ENCODE peak calls at places on chromosome 21, in five cellular contexts. I is HCT116, Z is neuronal stem cell, Q is astrocyte, E is neural progenitor cell. U is an unnamed sample. For H3K36me3, the result is how much of the 10 kb centered on the place peaks cover.

GRCh38 chr21:40615503-40616376 is 231.2 kb downstream of the DSCAM start:
- DNase-seq in I (no peak), Z (no peak), Q (peak), E (no peak), U (no peak)

GRCh38 chr21:31531967-31532366 is 127.5 kb upstream of the SOD1 start:
- DNase-seq in I (no peak), Z (no peak), Q (no peak), E (no peak), U (no peak)

GRCh38 chr21:43908167-43908566 is 43.1 kb downstream of the AGPAT3 start:
- DNase-seq in I (no peak), Z (no peak), Q (no peak), E (no peak), U (no peak)

GRCh38 chr21:41877901-41878830 is 978 bp downstream of the PRDM15 start:
- DNase-seq in I (no peak), Z (peak), Q (peak), E (no peak), U (peak)

GRCh38 chr21:15192243-15192642 is 127.4 kb upstream of the NRIP1 start:
- DNase-seq in I (no peak), Z (no peak), Q (no peak), E (no peak), U (no peak)

GRCh38 chr21:45157932-45158331 is 83.6 kb downstream of the ADARB1 start:
- DNase-seq in I (no peak), Z (no peak), Q (no peak), E (no peak), U (no peak)

GRCh38 chr21:15695241-15695640 is 34.5 kb upstream of the USP25 start:
- DNase-seq in I (no peak), Z (no peak), Q (no peak), E (no peak), U (no peak)

GRCh38 chr21:41593051-41593783 is 85.3 kb upstream of the TMPRSS2 start:
- DNase-seq in I (no peak), Z (no peak), Q (no peak), E (no peak), U (no peak)

GRCh38 chr21:44497641-44498243 is 42.3 kb downstream of the KRTAP10-1 start:
- DNase-seq in I (no peak), Z (no peak), Q (no peak), E (no peak), U (no peak)

GRCh38 chr21:15754640-15755039 is 24.9 kb downstream of the USP25 start:
- DNase-seq in I (no peak), Z (no peak), Q (peak), E (no peak), U (no peak)

GRCh38 chr21:28537371-28538079 is 455.2 kb downstream of the LTN1 start:
- DNase-seq in I (no peak), Z (no peak), Q (peak), E (no peak), U (no peak)

GRCh38 chr21:20445971-20446370 is 552.2 kb upstream of the NCAM2 start:
- DNase-seq in I (no peak), Z (no peak), Q (no peak), E (no peak), U (no peak)

GRCh38 chr21:45030637-45031218 is 43.7 kb upstream of the ADARB1 start:
- DNase-seq in I (no peak), Z (no peak), Q (no peak), E (peak), U (no peak)

GRCh38 chr21:15437873-15438272 is 291.9 kb upstream of the USP25 start:
- DNase-seq in I (no peak), Z (no peak), Q (peak), E (no peak), U (no peak)

GRCh38 chr21:16457498-16457897 is 727.7 kb downstream of the USP25 start:
- DNase-seq in I (no peak), Z (no peak), Q (no peak), E (no peak), U (no peak)

GRCh38 chr21:30209571-30209970 is 6.3 kb downstream of the CLDN8 start:
- DNase-seq in I (no peak), Z (peak), Q (no peak), E (peak), U (no peak)

GRCh38 chr21:43287111-43287973 is 118.5 kb downstream of the CRYAA start:
- DNase-seq in I (no peak), Z (no peak), Q (no peak), E (no peak), U (peak)

GRCh38 chr21:29433366-29434059 is 134.8 kb downstream of the BACH1 start:
- DNase-seq in I (no peak), Z (no peak), Q (no peak), E (no peak), U (no peak)

GRCh38 chr21:24042687-24043086 is 1564.6 kb downstream of the MRPL39 start:
- DNase-seq in I (no peak), Z (no peak), Q (no peak), E (no peak), U (no peak)

GRCh38 chr21:35149698-35150097 is 100.6 kb upstream of the RUNX1 start:
- DNase-seq in I (no peak), Z (no peak), Q (peak), E (no peak), U (no peak)

GRCh38 chr21:19507682-19508260 is 1104.2 kb upstream of the TMPRSS15 start:
- DNase-seq in I (no peak), Z (no peak), Q (no peak), E (peak), U (no peak)

GRCh38 chr21:41950941-41951408 is 2.8 kb downstream of the C2CD2 start:
- DNase-seq in I (no peak), Z (no peak), Q (no peak), E (peak), U (no peak)

GRCh38 chr21:34813266-34813886 is 144.6 kb downstream of the CLIC6 start:
- DNase-seq in I (no peak), Z (no peak), Q (peak), E (no peak), U (no peak)

GRCh38 chr21:27026501-27026900 is 59.6 kb upstream of the ADAMTS5 start:
- DNase-seq in I (no peak), Z (no peak), Q (no peak), E (no peak), U (no peak)

GRCh38 chr21:38741976-38742309 is 63.8 kb upstream of the ETS2 start:
- DNase-seq in I (no peak), Z (no peak), Q (no peak), E (no peak), U (no peak)

GRCh38 chr21:38743772-38744529 is 61.8 kb upstream of the ETS2 start:
- DNase-seq in I (no peak), Z (no peak), Q (no peak), E (no peak), U (no peak)

GRCh38 chr21:38741092-38741975 is 64.4 kb upstream of the ETS2 start:
- DNase-seq in I (no peak), Z (no peak), Q (no peak), E (no peak), U (no peak)

GRCh38 chr21:38742580-38743260 is 63.0 kb upstream of the ETS2 start:
- DNase-seq in I (no peak), Z (no peak), Q (no peak), E (no peak), U (no peak)

DNA sequence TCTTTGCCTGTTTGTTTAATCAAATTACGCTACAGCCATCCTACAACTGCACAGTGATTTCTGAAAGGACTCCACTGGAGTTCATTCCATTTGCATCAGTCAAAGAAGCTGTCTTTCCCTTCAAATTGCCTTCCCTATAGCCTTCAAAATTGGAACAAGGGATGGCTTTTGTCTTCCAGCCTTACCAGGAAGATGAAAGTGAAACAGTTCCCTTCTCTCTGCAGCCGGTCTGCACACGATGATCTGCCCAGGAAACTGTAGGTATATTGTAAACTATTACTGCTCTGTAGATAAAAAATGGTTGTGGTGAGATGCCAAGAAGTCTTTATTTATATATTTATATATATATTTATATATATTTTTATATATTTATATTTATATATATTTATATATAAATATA is 65.6 kb upstream of the ETS2 start:
- DNase-seq in I (no peak), Z (no peak), Q (no peak), E (no peak), U (no peak)
- H2AFZ ChIP-seq in I (no peak), Z (no peak), Q (peak), E (peak), U (no peak)

DNA sequence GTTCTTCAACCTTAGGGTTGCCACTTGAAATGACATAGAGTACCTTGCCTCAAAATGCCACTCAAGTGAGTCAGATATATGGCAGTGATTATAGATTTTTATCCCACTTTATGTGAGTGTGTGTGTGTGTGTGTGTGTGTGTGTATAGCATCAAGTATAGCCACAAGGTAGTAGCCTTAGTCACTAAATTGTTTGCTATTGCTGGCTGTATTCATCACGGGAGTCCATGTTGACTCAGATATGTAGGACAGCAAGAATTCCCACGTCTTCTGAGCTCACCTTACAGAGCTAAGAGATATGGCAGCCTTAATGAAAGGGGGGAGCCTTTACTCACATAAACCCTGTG is 9.3 kb downstream of the ETS2 start:
- DNase-seq in I (no peak), Z (no peak), Q (peak), E (no peak), U (no peak)
- H3K36me3 ChIP-seq in I (half or more), Z (half or more), Q (half or more), E (under half), U (half or more)

GRCh38 chr21:25572895-25573310 is 34.4 kb downstream of the MRPL39 start:
- DNase-seq in I (no peak), Z (no peak), Q (peak), E (no peak), U (peak)
- H2AFZ ChIP-seq in I (no peak), Z (no peak), Q (no peak), E (no peak), U (no peak)

GRCh38 chr21:36355868-36356267 is 29.3 kb upstream of the CHAF1B start:
- DNase-seq in I (no peak), Z (no peak), Q (no peak), E (no peak), U (no peak)
- H3K36me3 ChIP-seq in I (under half), Z (half or more), Q (under half), E (under half), U (under half)

GRCh38 chr21:17466166-17466565 is 46.7 kb upstream of the CXADR start:
- DNase-seq in I (no peak), Z (no peak), Q (peak), E (no peak), U (no peak)

GRCh38 chr21:17468698-17469097 is 44.1 kb upstream of the CXADR start:
- DNase-seq in I (no peak), Z (no peak), Q (no peak), E (no peak), U (no peak)

GRCh38 chr21:17467829-17468228 is 45.0 kb upstream of the CXADR start:
- DNase-seq in I (no peak), Z (no peak), Q (peak), E (no peak), U (no peak)

GRCh38 chr21:17469727-17470126 is 43.1 kb upstream of the CXADR start:
- DNase-seq in I (no peak), Z (no peak), Q (no peak), E (no peak), U (no peak)

DNA sequence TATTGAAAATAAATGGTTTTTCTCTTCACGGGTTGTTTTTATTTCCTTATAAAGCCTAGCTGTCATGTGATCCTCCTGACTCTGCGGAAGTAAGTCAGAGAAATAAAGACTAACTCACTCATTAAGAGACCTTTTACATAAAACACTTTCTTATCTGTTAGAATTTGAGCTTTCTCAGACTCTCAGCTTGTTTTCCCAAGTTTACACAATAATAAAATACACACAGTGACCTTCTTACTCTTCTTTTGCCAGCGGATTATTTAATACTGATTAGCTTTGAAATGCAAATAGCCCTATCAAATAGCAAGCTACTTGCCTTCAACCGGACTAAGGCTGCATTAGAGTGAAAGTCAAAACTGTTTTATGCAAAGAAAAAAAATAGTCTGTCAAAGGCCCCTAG is 45.5 kb upstream of the CXADR start:
- DNase-seq in I (no peak), Z (no peak), Q (no peak), E (no peak), U (no peak)
- H2AFZ ChIP-seq in I (no peak), Z (peak), Q (peak), E (peak), U (no peak)

GRCh38 chr21:37153935-37154350 is 80.9 kb downstream of the TTC3 start:
- DNase-seq in I (no peak), Z (no peak), Q (peak), E (peak), U (no peak)

GRCh38 chr21:37145635-37146111 is 72.6 kb downstream of the TTC3 start:
- DNase-seq in I (peak), Z (no peak), Q (peak), E (peak), U (no peak)

GRCh38 chr21:37153193-37153934 is 80.3 kb downstream of the TTC3 start:
- DNase-seq in I (no peak), Z (no peak), Q (peak), E (no peak), U (no peak)

GRCh38 chr21:37146320-37147225 is 73.5 kb downstream of the TTC3 start:
- DNase-seq in I (no peak), Z (no peak), Q (peak), E (no peak), U (no peak)

GRCh38 chr21:37149411-37149810 is 76.4 kb downstream of the TTC3 start:
- DNase-seq in I (no peak), Z (no peak), Q (peak), E (no peak), U (no peak)
- H3K36me3 ChIP-seq in I (under half), Z (half or more), Q (half or more), E (under half), U (half or more)

DNA sequence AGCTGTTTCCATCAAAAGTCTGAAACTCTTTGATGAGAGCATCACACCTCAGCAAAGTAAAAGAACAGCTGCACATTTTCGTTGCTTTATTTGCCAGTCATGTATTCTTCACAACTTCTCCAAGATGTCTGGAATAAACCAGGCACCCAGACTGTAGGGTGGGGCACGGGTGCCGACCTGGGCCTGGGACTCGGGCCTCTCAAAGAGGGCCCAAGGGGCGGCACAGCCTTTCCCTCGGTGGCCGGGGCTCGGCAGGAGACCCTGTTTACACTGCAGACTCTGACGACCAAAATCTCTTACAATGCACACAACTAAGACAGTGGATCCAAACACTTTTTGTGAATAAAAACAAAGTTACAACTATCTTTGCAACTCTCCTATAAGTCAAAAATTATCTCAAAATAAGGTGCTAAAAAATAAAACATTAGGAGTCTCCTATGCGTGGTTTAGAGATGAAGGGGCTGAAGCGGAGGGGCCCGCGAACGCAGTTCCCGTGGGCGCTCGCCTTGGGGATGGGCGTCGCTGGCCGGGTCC is 696 bp downstream of the LSS start:
- DNase-seq in I (no peak), Z (no peak), Q (no peak), E (peak), U (peak)
- H2AFZ ChIP-seq in I (no peak), Z (peak), Q (peak), E (peak), U (peak)